ENCODE peak calls at places on chromosomes 7 and 10, in seven cellular contexts. E is breast epithelium, W is cardiac muscle cell, S is body of pancreas, V is GM12864, D is A549, K is heart right ventricle. P is an unnamed sample.

GRCh38 chr7:104328970-104329825 is 795 bp downstream of the LHFPL3 start:
- DNase-seq in D (no peak), W (no peak), E (no peak), S (no peak), K (no peak), V (no peak), P (peak)

GRCh38 chr7:102273749-102274712 is 12.6 kb upstream of the SH2B2 start:
- DNase-seq in E (no peak), D (peak), S (no peak), W (peak), V (no peak), K (no peak), P (no peak)

GRCh38 chr10:74071151-74071550 is 73.2 kb downstream of the VCL start:
- DNase-seq in V (no peak), S (peak), D (no peak), E (no peak), W (no peak), K (peak), P (no peak)

GRCh38 chr7:126022452-126022851 is 1092.8 kb upstream of the POT1 start:
- DNase-seq in E (no peak), S (no peak), K (no peak), V (no peak), W (no peak), D (no peak), P (no peak)

GRCh38 chr7:45108863-45109262 is 2.6 kb downstream of the TBRG4 start:
- DNase-seq in K (no peak), D (no peak), W (no peak), V (no peak), S (no peak), E (no peak), P (no peak)

GRCh38 chr10:120607016-120607709 is 150.1 kb downstream of the PLPP4 start:
- DNase-seq in E (no peak), V (no peak), W (no peak), D (no peak), S (no peak), K (no peak), P (no peak)

GRCh38 chr10:95475827-95476481 is 85.2 kb downstream of the SORBS1 start:
- DNase-seq in E (no peak), V (no peak), K (no peak), D (no peak), S (peak), W (no peak), P (no peak)

GRCh38 chr10:37053476-37053875 is 71.9 kb upstream of the ANKRD30A start:
- DNase-seq in E (no peak), V (no peak), D (peak), S (no peak), W (no peak), K (no peak), P (no peak)

GRCh38 chr10:122060250-122060649 is 71.3 kb downstream of the TACC2 start:
- DNase-seq in V (no peak), K (no peak), S (no peak), W (no peak), E (no peak), D (no peak), P (no peak)

GRCh38 chr7:122970740-122971725 is 24.5 kb downstream of the TAS2R16 start:
- DNase-seq in K (no peak), S (no peak), W (no peak), D (no peak), E (no peak), V (no peak), P (no peak)

GRCh38 chr7:40964610-40965009 is 738.3 kb downstream of the INHBA start:
- DNase-seq in K (no peak), W (no peak), S (no peak), D (no peak), E (no peak), V (no peak), P (no peak)

GRCh38 chr10:3435671-3436070 is 263.1 kb upstream of the PITRM1 start:
- DNase-seq in W (no peak), V (no peak), K (no peak), D (no peak), S (no peak), E (no peak), P (no peak)

GRCh38 chr10:15824498-15824897 is 35.8 kb downstream of the MINDY3 start:
- DNase-seq in W (no peak), S (no peak), E (no peak), V (no peak), D (peak), K (no peak), P (no peak)
- H3K4me3 ChIP-seq in W (no peak), S (no peak), E (no peak), V (no peak), D (no peak), K (no peak), P (no peak)

DNA sequence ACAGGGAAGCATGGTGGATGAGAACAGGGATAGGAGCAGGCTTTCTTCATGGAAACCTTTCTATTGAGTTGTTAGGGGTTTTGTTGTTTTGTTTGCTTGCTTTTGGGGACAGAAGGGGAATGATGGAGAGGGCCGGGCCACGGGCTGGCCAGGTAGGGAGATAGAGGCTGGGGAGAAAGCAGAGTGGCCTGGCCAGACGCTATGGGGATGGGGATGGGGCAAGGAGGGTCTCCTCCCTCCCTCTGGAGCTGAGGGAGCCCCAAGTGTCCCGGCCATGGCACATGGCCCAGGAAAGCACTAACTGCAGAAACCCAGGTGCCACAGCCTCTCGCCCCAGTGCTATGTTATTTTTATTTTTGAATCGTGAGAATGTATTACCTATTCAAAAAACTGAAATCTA is 10.0 kb downstream of the AOC1 start:
- DNase-seq in S (no peak), D (no peak), K (no peak), W (no peak), E (no peak), V (no peak), P (no peak)
- TF ChIP-seq CTCF in S (no peak), D (no peak), K (no peak), W (no peak), E (no peak), V (no peak), P (no peak)

DNA sequence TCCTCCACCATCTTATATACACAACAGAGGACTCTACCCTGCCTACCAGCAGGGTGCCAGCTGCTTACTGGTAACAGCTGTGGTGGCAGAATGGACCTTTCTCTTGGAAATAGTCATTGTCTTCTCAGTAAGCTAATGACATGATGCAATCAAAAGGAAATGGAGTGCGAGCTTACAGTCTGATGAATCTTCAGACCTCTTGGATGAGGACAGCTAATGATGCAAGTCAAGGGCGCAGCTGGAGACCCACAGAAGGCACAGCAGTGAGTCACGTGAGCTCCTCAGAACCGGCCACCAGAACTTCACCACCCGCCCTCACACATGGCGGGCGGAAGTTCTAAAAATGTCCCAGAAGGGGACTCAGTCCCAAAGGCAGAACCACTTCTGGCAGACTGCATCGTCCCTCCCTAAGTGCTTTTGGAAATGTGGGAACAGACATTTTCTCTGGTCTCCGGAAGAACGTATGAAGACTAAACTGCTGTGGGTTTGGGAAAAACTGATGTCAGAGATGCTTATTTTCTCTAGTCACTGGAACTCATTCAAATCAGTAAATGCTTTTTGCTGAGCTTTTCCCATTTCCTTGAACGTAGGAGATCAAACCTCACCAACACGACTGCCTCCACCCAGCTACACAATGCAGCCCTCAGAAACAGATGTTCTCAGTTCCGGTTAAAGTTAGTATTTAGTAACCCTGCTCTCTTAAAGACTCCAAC is 96.4 kb downstream of the FAS start:
- DNase-seq in V (no peak), D (peak), E (no peak), S (peak), W (no peak), K (peak), P (no peak)
- H3K4me3 ChIP-seq in V (no peak), D (no peak), E (peak), S (no peak), W (no peak), K (peak), P (no peak)

DNA sequence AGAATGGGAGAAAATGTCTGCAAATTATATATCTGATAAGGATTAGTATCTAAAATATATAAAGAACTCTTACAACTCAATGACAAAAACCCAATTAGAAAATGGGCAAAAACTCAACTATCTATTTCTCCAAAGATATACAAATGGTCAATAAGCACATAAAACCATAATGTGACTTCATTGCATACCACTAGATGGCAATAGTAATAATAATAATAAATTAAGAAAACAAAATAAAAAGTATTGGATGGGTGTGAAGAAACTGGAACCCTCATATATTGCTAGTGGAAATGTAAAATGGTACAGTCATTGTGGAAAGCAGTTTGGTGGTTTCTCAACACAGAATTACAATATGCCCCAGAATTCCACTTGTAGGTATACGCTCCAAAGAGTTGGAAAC is 98.8 kb downstream of the VIPR2 start:
- DNase-seq in D (no peak), W (no peak), S (no peak), V (no peak), E (no peak), K (no peak), P (no peak)
- TF ChIP-seq CTCF in D (no peak), W (no peak), S (no peak), V (no peak), E (no peak), K (peak), P (no peak)

P was measured in WERI-Rb-1.